ENCODE peak calls at places on chromosome 13, in ten cellular contexts. P is upper lobe of right lung, D is A549, G is brain microvascular endothelial cell, V is omental fat pad, T is RWPE1, N is WTC11, L is uterus, M is breast epithelium, E is Panc1. Q is an unnamed sample.

GRCh38 chr13:20017365-20017711 is 58.8 kb downstream of the ZMYM2 start:
- DNase-seq in P (no peak), D (no peak), G (no peak), V (no peak), T (no peak), N (no peak), L (no peak), M (no peak), E (no peak), Q (no peak)

GRCh38 chr13:41268764-41269163 is 5.4 kb upstream of the MTRF1 start:
- DNase-seq in P (no peak), D (no peak), G (peak; percentile 5), V (no peak), T (no peak), N (no peak), L (no peak), M (no peak), E (no peak), Q (no peak)

GRCh38 chr13:25329706-25330105 is 28.3 kb downstream of the NUP58 start:
- DNase-seq in P (no peak), D (no peak), G (peak; percentile 13), V (no peak), T (no peak), N (no peak), L (no peak), M (no peak), E (no peak), Q (no peak)

GRCh38 chr13:27341616-27342015 is 71.0 kb downstream of the RASL11A start:
- DNase-seq in P (no peak), D (no peak), G (no peak), V (peak; percentile 39), T (no peak), N (no peak), L (peak; percentile 54), M (no peak), E (no peak), Q (no peak)

GRCh38 chr13:102774596-102775375 is 1.2 kb upstream of the TEX30 start:
- DNase-seq in P (no peak), D (no peak), G (no peak), V (no peak), T (no peak), N (no peak), L (no peak), M (no peak), E (no peak), Q (no peak)

GRCh38 chr13:110634558-110634957 is 19.2 kb downstream of the NAXD start:
- DNase-seq in P (no peak), D (peak; percentile 26), G (peak; percentile 96), V (no peak), T (no peak), N (no peak), L (no peak), M (no peak), E (no peak), Q (no peak)

GRCh38 chr13:105050696-105051095 is 1484.8 kb downstream of the EFNB2 start:
- DNase-seq in P (no peak), D (no peak), G (peak; percentile 43), V (no peak), T (no peak), N (no peak), L (no peak), M (no peak), E (no peak), Q (no peak)

GRCh38 chr13:112587359-112587766 is 590 bp downstream of the TUBGCP3 start:
- DNase-seq in P (peak; percentile 91), D (peak; percentile 84), G (peak; percentile 74), V (peak; percentile 76), T (peak; percentile 92), N (peak; percentile 73), L (peak; percentile 88), M (peak; percentile 71), E (no peak), Q (peak; percentile 74)

GRCh38 chr13:106753241-106753640 is 185.3 kb upstream of the ARGLU1 start:
- DNase-seq in P (no peak), D (no peak), G (no peak), V (no peak), T (no peak), N (no peak), L (no peak), M (no peak), E (no peak), Q (no peak)

GRCh38 chr13:108086678-108087077 is 128.7 kb downstream of the LIG4 start:
- DNase-seq in P (no peak), D (no peak), G (peak; percentile 0), V (no peak), T (no peak), N (peak; percentile 29), L (no peak), M (no peak), E (no peak), Q (no peak)

GRCh38 chr13:60273971-60274370 is 110.2 kb upstream of the DIAPH3 start:
- DNase-seq in P (no peak), D (no peak), G (no peak), V (no peak), T (no peak), N (no peak), L (no peak), M (no peak), E (no peak), Q (no peak)

GRCh38 chr13:102845289-102845629 is 573 bp upstream of the ERCC5 start:
- DNase-seq in P (no peak), D (no peak), G (no peak), V (no peak), T (no peak), N (no peak), L (no peak), M (no peak), E (no peak), Q (no peak)

GRCh38 chr13:98386632-98387031 is 190.3 kb downstream of the STK24 start:
- DNase-seq in P (no peak), D (no peak), G (no peak), V (no peak), T (no peak), N (no peak), L (no peak), M (no peak), E (no peak), Q (no peak)

GRCh38 chr13:93744033-93744432 is 517.4 kb downstream of the GPC6 start:
- DNase-seq in P (no peak), D (no peak), G (no peak), V (no peak), T (no peak), N (no peak), L (no peak), M (no peak), E (no peak), Q (no peak)

GRCh38 chr13:30797847-30798246 is 62.5 kb downstream of the ALOX5AP start:
- DNase-seq in P (no peak), D (no peak), G (no peak), V (no peak), T (no peak), N (no peak), L (no peak), M (no peak), E (no peak), Q (peak; percentile 72)

GRCh38 chr13:75830842-75831241 is 194.7 kb downstream of the LMO7 start:
- DNase-seq in P (no peak), D (no peak), G (no peak), V (no peak), T (no peak), N (no peak), L (no peak), M (no peak), E (no peak), Q (no peak)

GRCh38 chr13:95926231-95926630 is 127.0 kb downstream of the UGGT2 start:
- DNase-seq in P (no peak), D (no peak), G (no peak), V (no peak), T (no peak), N (no peak), L (no peak), M (no peak), E (no peak), Q (no peak)
- TF ChIP-seq CTCF in P (no peak), D (no peak), G (no peak), V (no peak), T (no peak), N (no peak), L (no peak), M (no peak), E (no peak), Q (no peak)

DNA sequence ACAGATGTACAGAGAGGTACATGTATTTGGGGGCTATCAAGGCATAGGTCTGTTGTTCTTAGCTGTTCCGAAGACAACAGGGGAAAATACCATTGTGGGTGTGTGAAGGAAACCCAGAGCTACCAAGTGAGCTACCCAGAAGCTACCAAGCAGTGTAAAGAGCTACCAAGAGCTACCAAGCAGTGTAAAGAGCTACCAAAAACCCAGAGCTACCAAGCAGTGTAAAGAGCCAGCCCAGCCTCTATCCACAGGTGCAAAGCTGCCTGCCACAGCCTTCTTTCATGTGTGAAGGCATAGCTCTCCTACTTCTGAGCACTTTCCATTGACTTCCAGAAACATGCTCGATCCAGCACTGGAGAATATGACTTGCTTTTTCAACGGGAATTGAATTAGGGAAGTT is 145.7 kb downstream of the AKAP11 start:
- DNase-seq in P (no peak), D (no peak), G (no peak), V (no peak), T (no peak), N (no peak), L (no peak), M (no peak), E (no peak), Q (no peak)
- TF ChIP-seq CTCF in P (no peak), D (no peak), G (no peak), V (no peak), T (no peak), N (no peak), L (no peak), M (no peak), E (no peak), Q (no peak)

DNA sequence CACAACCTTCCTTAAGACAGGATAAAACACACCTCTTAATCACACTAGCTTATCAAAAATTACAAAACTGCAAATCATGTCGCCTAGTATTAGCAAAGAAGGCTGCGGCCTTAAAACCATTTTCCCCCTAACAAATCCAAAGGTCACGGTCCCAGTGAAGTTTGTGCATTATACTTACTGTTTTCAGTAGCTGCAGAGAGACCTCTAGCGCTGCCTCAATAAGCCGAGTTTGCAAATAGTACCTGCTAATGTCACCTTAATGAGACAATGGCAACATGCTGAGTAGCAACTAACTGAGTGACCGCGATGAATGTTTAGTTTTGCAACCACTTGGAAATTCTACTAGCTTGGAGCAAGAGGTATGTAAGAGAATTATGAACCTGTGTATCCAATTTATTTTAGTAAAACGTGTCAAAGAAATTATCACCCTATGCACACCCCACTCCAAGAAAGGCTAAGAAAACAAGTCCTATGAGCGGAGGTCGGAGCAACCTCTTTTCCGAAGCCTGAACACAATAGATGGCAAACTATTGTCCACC is 1.2 kb downstream of the KPNA3 start:
- DNase-seq in P (no peak), D (no peak), G (peak; percentile 5), V (no peak), T (no peak), N (no peak), L (no peak), M (no peak), E (no peak), Q (no peak)
- TF ChIP-seq CTCF in P (peak; percentile 8), D (peak; percentile 29), G (peak; percentile 18), V (no peak), T (peak; percentile 23), N (no peak), L (no peak), M (no peak), E (peak; percentile 28), Q (no peak)

GRCh38 chr13:47588676-47589075 is 412.4 kb downstream of the SUCLA2 start:
- DNase-seq in P (no peak), D (no peak), G (no peak), V (no peak), T (no peak), N (no peak), L (no peak), M (no peak), E (no peak), Q (no peak)
- TF ChIP-seq CTCF in P (no peak), D (no peak), G (peak; percentile 31), V (no peak), T (no peak), N (peak; percentile 19), L (no peak), M (no peak), E (no peak), Q (no peak)

Q was measured in lower leg skin.